ENCODE peak calls at places on chromosomes 2 and 18, in four cellular contexts. K, Y, I and Q are unnamed samples.
A peak's percentile ranks its signal among the peaks of the same experiment; 100 is the strongest.

GRCh38 chr18:74522635-74523548 is 11.4 kb upstream of the CNDP1 start:
- DNase-seq in K (no peak), I (no peak), Y (no peak), Q (no peak)

GRCh38 chr2:204608261-204608660 is 63.0 kb downstream of the PARD3B start:
- DNase-seq in Y (no peak), K (peak; percentile 78), I (no peak), Q (no peak)

GRCh38 chr2:62305421-62306176 is 109.7 kb downstream of the B3GNT2 start:
- DNase-seq in Y (peak; percentile 63), K (no peak), I (no peak), Q (no peak)

GRCh38 chr2:189312211-189312610 is 129.1 kb upstream of the WDR75 start:
- DNase-seq in I (no peak), K (no peak), Y (no peak), Q (no peak)

GRCh38 chr2:42933824-42934254 is 141.5 kb upstream of the HAAO start:
- DNase-seq in I (no peak), Y (no peak), K (no peak), Q (no peak)

GRCh38 chr2:234630676-234631350 is 133.9 kb upstream of the ARL4C start:
- DNase-seq in I (no peak), Y (no peak), K (peak; percentile 43), Q (no peak)

GRCh38 chr18:65016631-65017371 is 734.0 kb upstream of the CDH7 start:
- DNase-seq in I (no peak), Y (peak; percentile 19), K (no peak), Q (no peak)

GRCh38 chr18:8153887-8154583 is 455.2 kb upstream of the RAB12 start:
- DNase-seq in Y (no peak), K (peak; percentile 85), I (no peak), Q (no peak)

GRCh38 chr2:200235533-200235932 is 71.0 kb upstream of the SPATS2L start:
- DNase-seq in I (no peak), Y (no peak), K (no peak), Q (no peak)

GRCh38 chr18:79867666-79868065 is 69.9 kb downstream of the KCNG2 start:
- DNase-seq in Y (no peak), K (no peak), I (no peak), Q (no peak)

GRCh38 chr2:50492452-50492851 is 539.5 kb downstream of the NRXN1 start:
- DNase-seq in Y (no peak), K (peak; percentile 65), I (peak; percentile 24), Q (no peak)

GRCh38 chr18:8949206-8949605 is 153.3 kb upstream of the NDUFV2 start:
- DNase-seq in I (no peak), Y (no peak), K (peak; percentile 48), Q (no peak)

GRCh38 chr2:227163445-227163997 is 484 bp downstream of the COL4A4 start:
- DNase-seq in Y (no peak), I (peak; percentile 19), K (no peak), Q (no peak)
- H3K27ac ChIP-seq in Y (no peak overlapping the region), I (no peak overlapping the region), K (no peak overlapping the region), Q (peak overlapping the region; percentile 72)

GRCh38 chr2:238560234-238560633 is 133.5 kb downstream of the ASB1 start:
- DNase-seq in K (no peak), I (no peak), Y (no peak), Q (no peak)

GRCh38 chr2:238558456-238559099 is 131.9 kb downstream of the ASB1 start:
- DNase-seq in Y (no peak), I (no peak), K (no peak), Q (no peak)

GRCh38 chr2:238557431-238557830 is 130.7 kb downstream of the ASB1 start:
- DNase-seq in I (no peak), K (no peak), Y (no peak), Q (no peak)

GRCh38 chr2:238555786-238556542 is 129.2 kb downstream of the ASB1 start:
- DNase-seq in I (no peak), Y (no peak), K (no peak), Q (no peak)

GRCh38 chr2:238557855-238558435 is 131.2 kb downstream of the ASB1 start:
- DNase-seq in I (no peak), K (no peak), Y (no peak), Q (no peak)
- H3K4me3 ChIP-seq in I (no peak overlapping the region), K (no peak overlapping the region), Y (no peak overlapping the region), Q (no peak overlapping the region)

GRCh38 chr2:232635820-232636219 is 2.4 kb downstream of the EFHD1 start:
- DNase-seq in Y (no peak), K (no peak), I (no peak), Q (no peak)

GRCh38 chr2:232634319-232635150 is 1.1 kb downstream of the EFHD1 start:
- DNase-seq in Y (no peak), K (no peak), I (no peak), Q (peak; percentile 29)

GRCh38 chr2:232637832-232638231 is 4.4 kb downstream of the EFHD1 start:
- DNase-seq in I (no peak), Y (no peak), K (no peak), Q (no peak)

GRCh38 chr2:232633413-232634318 is at the start of gene EFHD1:
- DNase-seq in Y (peak; percentile 43), K (peak; percentile 34), I (peak; percentile 54), Q (peak; percentile 82)

DNA sequence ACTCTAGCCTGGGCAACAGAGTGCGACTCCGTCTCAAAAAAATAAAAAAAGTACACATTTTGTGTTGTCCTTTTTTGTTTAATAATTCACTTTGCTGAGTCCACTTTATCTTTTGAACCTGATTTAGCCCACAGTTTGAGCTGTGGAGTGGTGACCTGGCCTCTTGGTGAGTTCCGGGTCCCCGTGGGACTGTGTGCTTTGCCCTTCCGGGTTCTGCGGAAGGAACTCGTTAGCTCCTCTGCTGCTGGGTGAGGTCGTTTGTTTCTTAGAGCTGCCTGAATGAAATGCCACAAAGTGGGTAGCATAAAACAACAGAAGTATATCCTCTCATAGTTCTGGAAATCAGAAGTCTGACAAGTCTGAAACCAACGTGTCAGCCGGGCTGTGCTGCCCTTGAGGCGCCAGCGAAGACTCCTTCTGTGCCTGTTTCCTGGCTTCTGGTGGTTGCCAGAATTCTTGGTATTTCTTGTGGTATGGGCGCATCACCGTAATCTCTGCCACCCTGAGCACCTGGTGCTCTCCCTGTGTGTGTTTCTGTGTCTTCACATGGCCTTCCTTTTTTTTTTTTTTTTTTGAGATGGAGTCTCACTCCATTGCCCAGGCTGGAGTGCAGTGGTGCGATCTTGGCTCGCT is 3.5 kb downstream of the EFHD1 start:
- DNase-seq in K (no peak), I (no peak), Y (no peak), Q (no peak)
- H3K27ac ChIP-seq in K (no peak overlapping the region), I (no peak overlapping the region), Y (no peak overlapping the region), Q (peak overlapping the region; percentile 93)

GRCh38 chr2:1728821-1729220 is 15.5 kb downstream of the PXDN start:
- DNase-seq in K (peak; percentile 62), I (no peak), Y (no peak), Q (peak; percentile 26)
- H3K4me3 ChIP-seq in K (no peak overlapping the region), I (no peak overlapping the region), Y (no peak overlapping the region), Q (no peak overlapping the region)

GRCh38 chr2:55012648-55013484 is 37.4 kb downstream of the RTN4 start:
- DNase-seq in K (no peak), Y (no peak), I (no peak), Q (no peak)

GRCh38 chr2:55010149-55010591 is 40.1 kb downstream of the RTN4 start:
- DNase-seq in K (peak; percentile 34), Y (peak; percentile 82), I (peak; percentile 69), Q (peak; percentile 61)

GRCh38 chr2:55010915-55011314 is 39.3 kb downstream of the RTN4 start:
- DNase-seq in K (peak; percentile 32), Y (no peak), I (peak; percentile 29), Q (peak; percentile 69)

GRCh38 chr2:55013936-55014335 is 36.3 kb downstream of the RTN4 start:
- DNase-seq in Y (no peak), I (no peak), K (no peak), Q (no peak)

DNA sequence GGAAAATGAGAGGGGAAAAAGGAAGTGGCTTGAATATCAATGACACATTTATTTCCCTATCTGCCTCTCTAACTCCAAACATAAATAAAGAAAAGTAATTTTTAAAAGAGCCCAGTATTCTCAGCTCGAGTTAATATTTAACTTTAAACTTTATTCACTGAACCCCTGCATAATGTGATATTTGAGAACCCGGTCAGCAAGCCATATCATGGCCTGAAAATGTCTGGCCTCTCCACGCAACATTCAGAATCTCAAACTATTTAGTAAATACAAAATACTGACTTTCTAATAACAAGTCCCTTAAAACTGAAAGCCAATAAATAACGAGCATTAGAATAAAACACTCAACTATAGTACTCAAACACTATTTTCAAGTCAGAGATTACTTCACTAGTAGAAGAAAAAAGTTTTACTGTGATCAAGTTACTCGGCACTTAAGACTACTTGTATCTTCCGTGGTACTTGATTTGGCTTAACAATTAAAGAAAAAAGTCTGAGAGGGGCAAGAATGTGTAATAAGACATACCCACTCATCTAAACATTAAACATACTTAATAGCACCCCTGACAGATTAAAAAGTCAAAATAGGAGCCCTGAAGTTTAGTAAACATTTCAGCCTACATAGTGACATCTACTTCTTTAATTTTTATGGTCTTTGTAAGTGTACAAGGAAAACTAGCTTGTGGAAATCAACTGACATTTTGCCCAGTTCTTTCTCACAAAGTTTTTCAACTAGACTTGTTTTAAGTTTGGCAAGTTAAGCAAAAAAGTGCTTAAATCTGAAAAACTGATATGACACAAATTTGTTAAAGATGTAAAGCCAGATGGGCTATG is 38.3 kb downstream of the RTN4 start:
- DNase-seq in K (no peak), I (no peak), Y (no peak), Q (no peak)
- H3K27ac ChIP-seq in K (no peak overlapping the region), I (no peak overlapping the region), Y (no peak overlapping the region), Q (peak overlapping the region; percentile 55)

GRCh38 chr2:74204436-74204835 is 6.0 kb downstream of the MTHFD2 start:
- DNase-seq in Y (no peak), K (no peak), I (no peak), Q (no peak)

GRCh38 chr2:74199871-74200305 is 1.5 kb downstream of the MTHFD2 start:
- DNase-seq in I (no peak), K (peak; percentile 12), Y (no peak), Q (no peak)

GRCh38 chr2:74199275-74199701 is 873 bp downstream of the MTHFD2 start:
- DNase-seq in K (no peak), Y (no peak), I (no peak), Q (no peak)

GRCh38 chr2:74201196-74201595 is 2.8 kb downstream of the MTHFD2 start:
- DNase-seq in K (no peak), Y (no peak), I (no peak), Q (no peak)

DNA sequence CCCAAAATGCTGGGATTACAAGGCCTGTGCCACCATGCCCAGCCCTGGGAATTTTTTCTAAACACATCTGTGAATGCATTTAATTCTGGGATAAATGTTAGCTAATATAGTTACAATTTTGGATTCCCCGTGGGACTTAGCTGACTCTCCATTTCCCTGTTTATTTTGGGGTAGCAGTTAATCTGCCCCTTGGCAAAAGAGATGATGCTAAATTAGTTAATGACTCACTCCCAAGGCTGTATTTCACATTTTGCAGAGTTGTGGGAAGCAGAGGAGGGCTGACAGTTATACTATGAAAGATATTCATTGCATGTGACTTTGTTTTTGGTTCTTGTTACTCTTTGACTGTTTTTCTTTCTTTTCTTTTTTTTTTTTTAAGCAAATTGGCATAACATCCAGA is 3.2 kb downstream of the MTHFD2 start:
- DNase-seq in I (no peak), Y (no peak), K (peak; percentile 66), Q (no peak)
- H3K4me3 ChIP-seq in I (no peak overlapping the region), Y (no peak overlapping the region), K (no peak overlapping the region), Q (peak overlapping the region; percentile 91)